ENCODE peak calls at places on chromosomes 16 and 17, in six cellular contexts. X is thoracic aorta, V is Peyer's patch, O is PC-3, J is cardiac muscle cell, W is stomach. I is an unnamed sample. For H3K9me3, H3K4me1 and H3K27me3, the result is how much of the 10 kb centered on the place peaks cover.

GRCh38 chr17:50817838-50818237 is 17.5 kb upstream of the WFIKKN2 start:
- DNase-seq in X (no peak), V (no peak), O (peak), J (no peak), W (no peak), I (no peak)

GRCh38 chr17:61494325-61495160 is 42.3 kb downstream of the TBX4 start:
- DNase-seq in X (no peak), V (no peak), O (no peak), J (no peak), W (no peak), I (no peak)

GRCh38 chr16:83698964-83699363 is 108.8 kb upstream of the HSBP1 start:
- DNase-seq in X (no peak), V (no peak), O (no peak), J (no peak), W (no peak), I (no peak)

GRCh38 chr16:72493681-72494415 is 321.9 kb upstream of the PMFBP1 start:
- DNase-seq in X (no peak), V (no peak), O (peak), J (no peak), W (no peak), I (no peak)

GRCh38 chr16:23924138-23924537 is 88.4 kb downstream of the PRKCB start:
- DNase-seq in X (no peak), V (no peak), O (no peak), J (no peak), W (no peak), I (no peak)

GRCh38 chr16:1494711-1495110 is 1.6 kb downstream of the TELO2 start:
- DNase-seq in X (no peak), V (no peak), O (no peak), J (no peak), W (no peak), I (no peak)

GRCh38 chr16:1095450-1096163 is 437 bp downstream of the C1QTNF8 start:
- DNase-seq in X (no peak), V (no peak), O (no peak), J (no peak), W (no peak), I (no peak)

GRCh38 chr17:27601069-27601974 is 29.7 kb upstream of the LGALS9 start:
- DNase-seq in X (peak), V (peak), O (peak), J (peak), W (peak), I (peak)

GRCh38 chr16:6861136-6861535 is 471.5 kb upstream of the RBFOX1 start:
- DNase-seq in X (no peak), V (no peak), O (no peak), J (no peak), W (no peak), I (no peak)

GRCh38 chr16:12659871-12660270 is 143.8 kb downstream of the CPPED1 start:
- DNase-seq in X (no peak), V (no peak), O (no peak), J (no peak), W (no peak), I (no peak)

GRCh38 chr17:57557793-57558681 is 187.1 kb downstream of the CCDC182 start:
- DNase-seq in X (no peak), V (no peak), O (peak), J (no peak), W (no peak), I (no peak)

GRCh38 chr16:265002-265529 is 10.7 kb downstream of the RGS11 start:
- DNase-seq in X (no peak), V (no peak), O (no peak), J (no peak), W (no peak), I (no peak)

GRCh38 chr16:51971184-51971583 is 575.8 kb downstream of the TOX3 start:
- DNase-seq in X (no peak), V (no peak), O (no peak), J (peak), W (peak), I (no peak)

GRCh38 chr17:40410082-40410481 is 7.6 kb downstream of the TOP2A start:
- DNase-seq in X (no peak), V (no peak), O (no peak), J (no peak), W (no peak), I (no peak)

GRCh38 chr17:48747445-48748363 is 19.2 kb upstream of the HOXB13 start:
- DNase-seq in X (no peak), V (no peak), O (peak), J (no peak), W (no peak), I (no peak)

GRCh38 chr17:72053069-72053846 is 67.6 kb upstream of the SOX9 start:
- DNase-seq in X (no peak), V (no peak), O (no peak), J (no peak), W (no peak), I (no peak)

GRCh38 chr16:2004795-2005517 is 4.7 kb downstream of the ZNF598 start:
- DNase-seq in X (no peak), V (no peak), O (no peak), J (no peak), W (no peak), I (no peak)

GRCh38 chr17:44788139-44788538 is 29.4 kb downstream of the ADAM11 start:
- DNase-seq in X (no peak), V (no peak), O (no peak), J (no peak), W (no peak), I (no peak)

GRCh38 chr17:19244357-19244756 is 7.2 kb downstream of the EPN2 start:
- DNase-seq in X (no peak), V (no peak), O (no peak), J (no peak), W (no peak), I (no peak)

GRCh38 chr16:58393138-58393504 is 850 bp downstream of the GINS3 start:
- DNase-seq in X (no peak), V (no peak), O (no peak), J (no peak), W (no peak), I (no peak)

GRCh38 chr16:87207509-87207908 is 109.7 kb downstream of the C16orf95 start:
- DNase-seq in X (no peak), V (no peak), O (no peak), J (no peak), W (no peak), I (no peak)

GRCh38 chr16:85554114-85554790 is 58.9 kb upstream of the GSE1 start:
- DNase-seq in X (no peak), V (peak), O (peak), J (peak), W (peak), I (peak)

GRCh38 chr17:70521821-70522256 is 352.5 kb downstream of the KCNJ2 start:
- DNase-seq in X (no peak), V (no peak), O (peak), J (no peak), W (peak), I (no peak)

GRCh38 chr17:15909481-15909991 is 35.4 kb upstream of the ADORA2B start:
- DNase-seq in X (no peak), V (no peak), O (no peak), J (no peak), W (peak), I (no peak)

GRCh38 chr16:4800290-4801041 is 2.0 kb downstream of the ROGDI start:
- DNase-seq in X (no peak), V (peak), O (no peak), J (no peak), W (peak), I (peak)

GRCh38 chr17:75738218-75738802 is 17.1 kb downstream of the ITGB4 start:
- DNase-seq in X (no peak), V (no peak), O (no peak), J (no peak), W (no peak), I (no peak)

GRCh38 chr17:15257316-15257925 is 7.7 kb downstream of the PMP22 start:
- DNase-seq in X (peak), V (peak), O (peak), J (peak), W (peak), I (peak)

GRCh38 chr17:56681561-56682266 is 88.2 kb downstream of the NOG start:
- DNase-seq in X (no peak), V (no peak), O (peak), J (no peak), W (no peak), I (peak)

GRCh38 chr16:86668136-86668535 is 89.8 kb downstream of the FOXL1 start:
- DNase-seq in X (no peak), V (no peak), O (peak), J (peak), W (no peak), I (no peak)

GRCh38 chr17:52495646-52496045 is 337.1 kb upstream of the CA10 start:
- DNase-seq in X (no peak), V (no peak), O (no peak), J (no peak), W (no peak), I (no peak)
- H3K9me3 ChIP-seq in X (under half), V (under half), O (under half), J (under half), W (under half), I (under half)

DNA sequence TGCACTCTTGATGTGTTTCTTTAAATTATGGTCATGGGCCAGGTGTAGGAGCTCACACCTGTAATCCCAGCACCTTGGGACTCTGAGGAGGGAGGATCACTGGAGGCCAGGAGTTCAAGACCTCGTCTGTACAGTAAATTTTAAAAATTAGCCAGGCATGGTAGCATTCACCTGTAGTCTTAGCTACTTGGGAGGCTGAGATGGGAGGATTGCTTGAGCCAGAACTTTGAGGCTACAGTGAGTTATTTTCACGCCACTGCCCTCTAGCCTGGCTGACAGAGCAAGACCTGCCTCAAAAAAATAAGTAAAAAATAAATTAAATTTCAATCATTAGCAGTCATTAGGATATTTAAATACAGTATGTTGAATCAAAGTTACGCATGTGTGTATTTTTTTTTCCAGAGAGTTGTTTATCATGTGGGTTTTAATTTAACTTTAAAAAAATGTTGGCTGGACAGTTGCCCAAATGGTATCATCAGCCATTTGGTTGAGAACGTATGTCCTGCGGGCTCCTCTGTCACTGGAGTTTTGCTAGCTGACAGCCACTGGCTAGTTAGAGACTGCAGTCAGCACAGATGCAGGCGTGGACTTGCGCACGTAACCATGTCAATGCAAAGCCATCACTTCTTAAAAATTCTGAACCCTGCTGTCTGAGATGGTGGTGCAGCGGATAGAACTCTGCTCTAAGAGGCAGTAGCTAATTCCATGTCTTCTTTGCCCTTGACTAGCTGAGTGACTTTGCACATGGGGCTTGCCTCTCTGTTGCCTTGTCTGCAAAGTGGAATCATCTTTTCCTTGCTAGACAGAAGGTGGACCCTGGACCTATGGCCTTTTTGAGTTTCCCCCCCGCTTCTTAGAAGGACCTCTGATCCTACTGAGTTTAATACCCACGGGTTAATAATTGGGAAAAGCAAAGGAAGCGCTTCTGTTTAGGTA is 40.0 kb downstream of the MAPT start:
- DNase-seq in X (no peak), V (no peak), O (no peak), J (no peak), W (no peak), I (no peak)
- H3K4me1 ChIP-seq in X (under half), V (under half), O (under half), J (under half), W (under half), I (under half)

GRCh38 chr17:77957215-77957868 is 1.2 kb upstream of the TNRC6C start:
- DNase-seq in X (no peak), V (no peak), O (no peak), J (peak), W (no peak), I (peak)
- H3K27me3 ChIP-seq in X (under half), V (under half), O (half or more), J (under half), W (under half), I (under half)

GRCh38 chr16:35733278-35733965 is 2274.0 kb downstream of the TP53TG3F start:
- DNase-seq in X (no peak), V (no peak), O (no peak), J (no peak), W (no peak), I (no peak)
- H3K9me3 ChIP-seq in X (under half), V (under half), O (under half), J (under half), W (half or more), I (under half)

DNA sequence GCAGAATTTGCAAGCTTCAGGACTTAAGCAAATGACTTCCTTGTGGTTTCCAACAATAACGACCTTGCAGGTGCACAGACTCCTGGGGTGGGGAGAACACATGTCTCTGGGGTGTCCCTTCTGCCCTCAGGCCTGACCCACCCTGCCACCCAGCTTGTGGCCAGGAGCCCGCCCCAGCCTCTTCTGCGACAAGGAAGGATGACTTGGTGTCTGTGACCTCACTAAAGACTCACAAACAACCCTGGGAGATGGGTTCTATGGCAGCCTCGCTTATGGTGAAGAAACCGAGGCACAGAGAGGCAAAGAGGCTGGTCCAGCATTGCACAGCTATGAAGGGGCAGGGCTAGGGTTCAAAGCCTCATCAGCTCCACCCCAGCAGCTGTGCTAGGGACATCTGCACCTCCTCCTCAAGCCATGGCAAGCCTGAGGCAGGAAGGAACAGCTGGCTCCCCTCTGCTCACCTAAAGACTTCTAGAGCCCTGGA is 2.6 kb downstream of the ATP2A3 start:
- DNase-seq in X (no peak), V (peak), O (no peak), J (no peak), W (no peak), I (peak)
- H3K4me1 ChIP-seq in X (half or more), V (half or more), O (under half), J (under half), W (half or more), I (half or more)

GRCh38 chr17:32988481-32989101 is 3.1 kb upstream of the SPACA3 start:
- DNase-seq in X (no peak), V (no peak), O (no peak), J (no peak), W (no peak), I (no peak)
- H3K27me3 ChIP-seq in X (under half), V (under half), O (under half), J (under half), W (under half), I (under half)

GRCh38 chr16:35750157-35750689 is 2290.8 kb downstream of the TP53TG3F start:
- DNase-seq in X (no peak), V (no peak), O (no peak), J (no peak), W (no peak), I (no peak)

GRCh38 chr16:35746963-35747657 is 2287.7 kb downstream of the TP53TG3F start:
- DNase-seq in X (no peak), V (no peak), O (no peak), J (no peak), W (no peak), I (no peak)

GRCh38 chr16:35749253-35750141 is 2290.1 kb downstream of the TP53TG3F start:
- DNase-seq in X (no peak), V (no peak), O (no peak), J (no peak), W (no peak), I (no peak)

GRCh38 chr16:35747658-35748455 is 2288.4 kb downstream of the TP53TG3F start:
- DNase-seq in X (no peak), V (no peak), O (no peak), J (no peak), W (no peak), I (no peak)

GRCh38 chr16:35748621-35749252 is 2289.3 kb downstream of the TP53TG3F start:
- DNase-seq in X (no peak), V (no peak), O (no peak), J (no peak), W (no peak), I (no peak)
- H3K9me3 ChIP-seq in X (under half), V (under half), O (under half), J (under half), W (half or more), I (half or more)

GRCh38 chr16:68089067-68089466 is 3.9 kb downstream of the NFATC3 start:
- DNase-seq in X (no peak), V (no peak), O (no peak), J (no peak), W (no peak), I (no peak)
- H3K4me1 ChIP-seq in X (half or more), V (under half), O (under half), J (under half), W (half or more), I (half or more)

I was measured in CD4-positive, CD25-positive, alpha-beta regulatory T cell.